ENCODE peak calls at places on chromosomes 12 and 14, in ten cellular contexts. R, W, O, Z, I, B, C, X, L and P are unnamed samples.

GRCh38 chr14:72291908-72292688 is 359.9 kb downstream of the RGS6 start:
- DNase-seq in B (peak), L (peak), I (peak), C (peak), W (peak), R (no peak), X (peak), Z (peak), O (peak), P (no peak)

GRCh38 chr12:32885831-32886230 is 10.7 kb downstream of the PKP2 start:
- DNase-seq in Z (no peak), L (no peak), X (no peak), I (no peak), C (no peak), W (no peak), R (no peak), B (no peak), O (no peak), P (no peak)

GRCh38 chr12:51429705-51430104 is 5.1 kb downstream of the SLC4A8 start:
- DNase-seq in Z (no peak), B (no peak), L (no peak), O (no peak), R (no peak), X (no peak), C (no peak), I (no peak), W (no peak), P (no peak)

GRCh38 chr12:113875681-113876080 is 90.4 kb downstream of the RBM19 start:
- DNase-seq in I (no peak), O (no peak), L (peak), X (no peak), B (no peak), Z (no peak), W (no peak), C (no peak), R (no peak), P (no peak)

GRCh38 chr12:22518067-22518719 is 26.1 kb downstream of the C2CD5 start:
- DNase-seq in C (no peak), R (peak), X (no peak), W (no peak), O (peak), Z (no peak), L (peak), I (no peak), B (no peak), P (no peak)

GRCh38 chr14:19800282-19801117 is 3.1 kb upstream of the OR4N2 start:
- DNase-seq in W (no peak), L (no peak), X (no peak), I (no peak), C (no peak), R (no peak), O (no peak), B (no peak), Z (no peak), P (no peak)

GRCh38 chr14:26984318-26985177 is 386.7 kb upstream of the NOVA1 start:
- DNase-seq in W (peak), L (peak), O (peak), C (peak), R (peak), I (no peak), Z (peak), B (peak), X (peak), P (peak)

GRCh38 chr14:83463500-83464098 is 1929.9 kb upstream of the SEL1L start:
- DNase-seq in W (peak), O (peak), I (no peak), Z (peak), X (peak), R (no peak), C (peak), B (peak), L (peak), P (peak)

GRCh38 chr12:110537605-110538409 is 35.7 kb downstream of the RAD9B start:
- DNase-seq in O (no peak), W (no peak), Z (no peak), B (no peak), X (no peak), C (no peak), I (no peak), R (peak), L (peak), P (no peak)

GRCh38 chr14:66395300-66395699 is 90.9 kb upstream of the CCDC196 start:
- DNase-seq in C (no peak), R (no peak), O (no peak), Z (no peak), W (no peak), L (no peak), B (no peak), X (no peak), I (no peak), P (no peak)

GRCh38 chr12:66776974-66777373 is 98.1 kb upstream of the GRIP1 start:
- DNase-seq in I (no peak), Z (no peak), X (no peak), C (no peak), R (no peak), L (no peak), B (no peak), O (no peak), W (no peak), P (no peak)

GRCh38 chr14:103091041-103091882 is 3.3 kb upstream of the EXOC3L4 start:
- DNase-seq in L (no peak), B (peak), C (peak), R (peak), I (no peak), W (peak), X (peak), O (no peak), Z (peak), P (no peak)

GRCh38 chr12:103915306-103915705 is 14.9 kb upstream of the HSP90B1 start:
- DNase-seq in W (no peak), Z (no peak), X (no peak), L (peak), C (no peak), B (no peak), R (no peak), I (no peak), O (no peak), P (no peak)

DNA sequence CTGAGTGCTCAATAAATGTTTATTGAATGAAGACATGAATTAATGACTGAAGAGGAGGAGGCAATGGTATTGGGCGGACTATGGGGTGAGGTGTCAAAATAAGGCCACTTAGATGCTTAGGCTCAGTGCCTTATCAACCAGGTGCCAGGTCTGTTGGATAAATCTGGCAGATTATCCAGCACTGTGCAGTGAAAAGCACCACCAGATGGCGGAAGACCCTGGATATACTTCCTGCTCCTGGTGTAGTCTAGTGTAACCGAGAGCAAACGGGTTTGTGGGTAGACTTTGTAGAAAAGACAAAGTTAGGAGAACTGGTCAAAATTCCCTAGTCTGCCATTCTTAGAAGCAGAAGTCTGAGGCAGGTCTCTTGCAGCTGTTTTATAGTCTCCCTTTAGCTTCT is 306.3 kb downstream of the ATP23 start:
- DNase-seq in O (peak), I (no peak), C (no peak), R (no peak), Z (peak), L (no peak), X (no peak), W (no peak), B (peak), P (no peak)
- TF ChIP-seq CTCF in O (peak), I (peak), C (no peak), R (no peak), Z (peak), L (peak), X (peak), W (no peak), B (no peak), P (no peak)

DNA sequence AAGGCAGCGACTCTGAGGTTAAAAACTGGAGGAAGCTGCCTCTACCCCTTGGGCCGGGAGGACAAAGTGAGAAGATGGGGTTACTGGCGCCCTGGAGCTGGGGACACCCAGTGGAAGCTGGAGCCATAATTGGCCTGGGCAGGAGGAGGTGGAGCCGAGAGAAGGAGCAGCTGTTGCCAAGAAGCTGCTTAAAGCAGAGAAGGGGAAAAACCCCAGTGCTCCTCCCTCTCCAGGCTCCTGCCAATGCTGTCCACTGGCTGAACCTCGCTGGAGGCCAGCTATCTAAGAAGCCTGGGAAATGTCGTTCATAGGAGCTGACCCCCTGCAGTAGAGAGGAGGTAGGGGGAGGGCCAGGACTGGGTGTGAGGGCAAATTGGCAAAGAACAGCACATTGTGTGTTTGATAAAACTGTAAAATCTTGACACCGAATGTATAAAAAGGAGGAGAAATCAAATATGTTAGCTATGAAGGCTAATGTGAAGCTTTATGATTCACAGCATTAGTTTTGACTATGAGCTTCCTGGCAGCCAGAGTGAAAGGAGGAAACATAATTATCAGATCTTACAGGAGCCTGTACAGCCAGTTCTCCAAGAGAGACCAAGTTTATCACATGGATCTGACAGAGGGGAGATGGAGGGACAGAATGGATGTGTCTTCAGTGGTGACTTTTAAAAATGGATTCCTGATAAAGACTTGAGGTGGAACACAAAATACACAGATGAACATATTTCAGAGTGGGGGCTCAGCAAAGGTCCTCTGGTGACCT is 9.5 kb downstream of the HHIPL1 start:
- DNase-seq in X (peak), I (peak), C (peak), L (peak), O (peak), W (no peak), B (no peak), Z (peak), R (peak), P (peak)
- TF ChIP-seq CTCF in X (no peak), I (no peak), C (peak), L (no peak), O (no peak), W (no peak), B (no peak), Z (no peak), R (no peak), P (peak)

GRCh38 chr14:73861060-73861459 is 9.4 kb downstream of the PTGR2 start:
- DNase-seq in R (no peak), L (no peak), O (no peak), C (no peak), W (no peak), Z (no peak), I (no peak), X (no peak), B (no peak), P (no peak)
- TF ChIP-seq CTCF in R (no peak), L (no peak), O (no peak), C (no peak), W (no peak), Z (no peak), I (no peak), X (no peak), B (no peak), P (no peak)

GRCh38 chr14:100880271-100881101 is 23.0 kb downstream of the RTL1 start:
- DNase-seq in X (no peak), Z (no peak), I (no peak), B (no peak), L (no peak), R (no peak), O (no peak), C (no peak), W (no peak), P (no peak)
- TF ChIP-seq CTCF in X (no peak), Z (no peak), I (no peak), B (no peak), L (no peak), R (no peak), O (no peak), C (no peak), W (no peak), P (no peak)

GRCh38 chr14:81727243-81727642 is 193.6 kb upstream of the SEL1L start:
- DNase-seq in W (no peak), R (no peak), Z (peak), X (no peak), C (no peak), B (no peak), O (no peak), L (peak), I (no peak), P (no peak)
- TF ChIP-seq CTCF in W (no peak), R (no peak), Z (no peak), X (no peak), C (no peak), B (no peak), O (no peak), L (no peak), I (no peak), P (no peak)

GRCh38 chr12:47903151-47903611 is 1.6 kb downstream of the VDR start:
- DNase-seq in W (no peak), X (peak), L (peak), R (no peak), Z (no peak), B (no peak), C (peak), I (peak), O (no peak), P (peak)

GRCh38 chr12:47903927-47904646 is 707 bp downstream of the VDR start:
- DNase-seq in R (peak), O (peak), W (no peak), B (no peak), C (peak), L (peak), Z (peak), X (peak), I (peak), P (peak)

GRCh38 chr12:47905313-47905730 is 528 bp upstream of the VDR start:
- DNase-seq in W (peak), Z (no peak), X (no peak), R (peak), O (no peak), I (no peak), L (peak), B (peak), C (no peak), P (no peak)

GRCh38 chr12:47902131-47902639 is 2.6 kb downstream of the VDR start:
- DNase-seq in I (no peak), B (no peak), R (no peak), O (no peak), W (no peak), X (no peak), C (no peak), L (no peak), Z (no peak), P (no peak)

GRCh38 chr12:47904647-47905312 is at the start of gene VDR:
- DNase-seq in W (peak), B (peak), X (peak), C (peak), Z (peak), O (peak), R (peak), I (no peak), L (peak), P (no peak)
- TF ChIP-seq CTCF in W (no peak), B (no peak), X (peak), C (peak), Z (no peak), O (no peak), R (peak), I (peak), L (peak), P (peak)